ENCODE peak calls at places on chromosomes 7 and 10, in five cellular contexts. S, W, V, C and F are unnamed samples.

GRCh38 chr7:518630-519428 is 817 bp downstream of the PDGFA start:
- DNase-seq in S (no peak), V (peak; percentile 65), C (peak; percentile 82), W (peak; percentile 78), F (no peak)

GRCh38 chr7:16392990-16393523 is 28.3 kb downstream of the CRPPA start:
- DNase-seq in S (no peak), V (no peak), W (no peak), C (no peak), F (no peak)

GRCh38 chr7:29749701-29750321 is 56.5 kb upstream of the WIPF3 start:
- DNase-seq in W (no peak), C (no peak), S (no peak), V (no peak), F (no peak)

GRCh38 chr7:103447073-103447960 is 1.3 kb upstream of the SLC26A5 start:
- DNase-seq in S (no peak), C (peak; percentile 58), W (peak; percentile 81), V (peak; percentile 76), F (peak; percentile 55)

GRCh38 chr7:155021699-155022145 is 18.8 kb upstream of the PAXIP1 start:
- DNase-seq in S (no peak), V (no peak), C (no peak), W (no peak), F (no peak)

GRCh38 chr7:14900051-14900450 is 2.5 kb downstream of the DGKB start:
- DNase-seq in S (no peak), C (no peak), W (no peak), V (no peak), F (no peak)

GRCh38 chr7:24828871-24829661 is 71.8 kb upstream of the GSDME start:
- DNase-seq in S (no peak), V (no peak), C (peak; percentile 27), W (no peak), F (no peak)

GRCh38 chr7:87001214-87001613 is 58.2 kb downstream of the ELAPOR2 start:
- DNase-seq in W (no peak), C (peak; percentile 12), S (no peak), V (no peak), F (no peak)

GRCh38 chr10:43573250-43574034 is 974 bp downstream of the ZNF239 start:
- DNase-seq in C (no peak), V (peak; percentile 13), S (no peak), W (peak; percentile 11), F (no peak)

GRCh38 chr10:43140414-43140813 is 2.2 kb downstream of the CSGALNACT2 start:
- DNase-seq in C (peak; percentile 99), S (no peak), V (no peak), W (no peak), F (no peak)

GRCh38 chr7:106177295-106177690 is 65.2 kb upstream of the SYPL1 start:
- DNase-seq in V (no peak), W (no peak), C (peak; percentile 19), S (no peak), F (no peak)

GRCh38 chr7:151699920-151700319 is 177.0 kb downstream of the PRKAG2 start:
- DNase-seq in S (no peak), V (no peak), W (no peak), C (peak; percentile 94), F (no peak)

GRCh38 chr10:11276475-11276990 is 258.9 kb downstream of the CELF2 start:
- DNase-seq in W (no peak), V (no peak), C (no peak), S (no peak), F (no peak)

GRCh38 chr7:82592416-82592815 is 148.8 kb upstream of the CACNA2D1 start:
- DNase-seq in W (no peak), S (no peak), C (no peak), V (no peak), F (no peak)

GRCh38 chr10:55668326-55668922 is 692.6 kb downstream of the ZWINT start:
- DNase-seq in S (no peak), W (peak; percentile 15), C (no peak), V (peak; percentile 21), F (peak; percentile 18)

GRCh38 chr7:23530901-23531793 is 634 bp downstream of the TRA2A start:
- DNase-seq in W (peak; percentile 72), S (peak; percentile 48), V (peak; percentile 53), C (peak; percentile 71), F (peak; percentile 38)

GRCh38 chr7:16688249-16688648 is 42.3 kb downstream of the BZW2 start:
- DNase-seq in W (no peak), V (no peak), S (no peak), C (peak; percentile 16), F (no peak)

GRCh38 chr7:102208826-102209225 is 77.8 kb upstream of the SH2B2 start:
- DNase-seq in W (peak; percentile 60), V (no peak), C (no peak), S (no peak), F (no peak)

GRCh38 chr10:33334170-33334838 is at the start of gene NRP1:
- DNase-seq in S (no peak), W (peak; percentile 70), C (no peak), V (peak; percentile 40), F (no peak)

GRCh38 chr7:134356421-134356936 is 39.7 kb upstream of the SLC35B4 start:
- DNase-seq in C (no peak), W (no peak), V (no peak), S (no peak), F (no peak)

GRCh38 chr7:138000081-138000701 is 1.7 kb downstream of the CREB3L2 start:
- DNase-seq in C (peak; percentile 97), V (peak; percentile 30), S (no peak), W (peak; percentile 79), F (no peak)

GRCh38 chr7:141397236-141398163 is 153.7 kb upstream of the AGK start:
- DNase-seq in C (no peak), V (no peak), S (no peak), W (no peak), F (no peak)

GRCh38 chr10:124678566-124679240 is 65.5 kb downstream of the FAM53B start:
- DNase-seq in W (no peak), C (no peak), V (no peak), S (no peak), F (no peak)

GRCh38 chr7:148865283-148865682 is 18.8 kb downstream of the EZH2 start:
- DNase-seq in V (no peak), W (no peak), S (no peak), C (no peak), F (no peak)

GRCh38 chr7:80533287-80533686 is 21.4 kb upstream of the GNAT3 start:
- DNase-seq in S (no peak), V (no peak), C (peak; percentile 64), W (peak; percentile 26), F (peak; percentile 25)

GRCh38 chr7:129405527-129405926 is 28.7 kb upstream of the STRIP2 start:
- DNase-seq in W (no peak), S (no peak), C (no peak), V (no peak), F (no peak)

GRCh38 chr7:4791738-4792536 is 16.5 kb downstream of the AP5Z1 start:
- DNase-seq in V (peak; percentile 93), W (peak; percentile 93), S (peak; percentile 78), C (peak; percentile 54), F (peak; percentile 87)

GRCh38 chr10:57165671-57166070 is 804.6 kb upstream of the ZWINT start:
- DNase-seq in V (no peak), C (no peak), W (no peak), S (no peak), F (no peak)